ENCODE peak calls at places on chromosomes 5 and 9, in ten cellular contexts. X is B cell; Y is stimulated activated CD4-positive, alpha-beta T cell treated with anti-CD3 and anti-CD28 coated beads, Interleukin-4, amount 100 ng/mL, for 1 hour; P is activated CD8-positive, alpha-beta memory T cell treated with anti-CD3 and anti-CD28 coated beads, Interleukin-2, amount 50 U/mL, for 4 hours; L is activated T-helper 9 cell treated with anti-CD3 and anti-CD28 coated beads, Interleukin-2, amount 50 U/mL, for 16 hours; B is GM12865; Z is GM10248; R is anterior cingulate cortex; G is ACHN; C is DMS153. H is an unnamed sample.

GRCh38 chr5:109690456-109691247 is 925 bp downstream of the MAN2A1 start:
- DNase-seq in X (peak), Y (peak), P (peak), L (peak), B (peak), Z (peak), R (peak), G (peak), C (peak), H (peak)

GRCh38 chr5:127942246-127943060 is 141.1 kb upstream of the SLC12A2 start:
- DNase-seq in X (no peak), Y (no peak), P (no peak), L (no peak), B (no peak), Z (no peak), R (no peak), G (no peak), C (peak), H (no peak)

GRCh38 chr5:149550608-149551226 is 522 bp downstream of the CSNK1A1 start:
- DNase-seq in X (no peak), Y (no peak), P (peak), L (no peak), B (no peak), Z (peak), R (no peak), G (peak), C (no peak), H (no peak)

GRCh38 chr9:122180633-122181032 is 20.9 kb downstream of the MORN5 start:
- DNase-seq in X (no peak), Y (no peak), P (no peak), L (no peak), B (no peak), Z (no peak), R (no peak), G (peak), C (no peak), H (no peak)

GRCh38 chr9:129895376-129896268 is 60.4 kb downstream of the USP20 start:
- DNase-seq in X (no peak), Y (no peak), P (no peak), L (no peak), B (no peak), Z (no peak), R (no peak), G (no peak), C (no peak), H (no peak)

GRCh38 chr5:17379188-17379951 is 118.7 kb upstream of the TAF11L2 start:
- DNase-seq in X (no peak), Y (no peak), P (no peak), L (no peak), B (no peak), Z (no peak), R (no peak), G (no peak), C (no peak), H (no peak)

GRCh38 chr5:40134883-40135520 is 544.7 kb upstream of the PTGER4 start:
- DNase-seq in X (no peak), Y (no peak), P (no peak), L (no peak), B (no peak), Z (no peak), R (no peak), G (no peak), C (no peak), H (no peak)

GRCh38 chr9:124295097-124295794 is 37.5 kb downstream of the NEK6 start:
- DNase-seq in X (no peak), Y (no peak), P (no peak), L (no peak), B (peak), Z (no peak), R (no peak), G (no peak), C (no peak), H (no peak)

GRCh38 chr5:118832974-118833373 is 155.4 kb downstream of the DTWD2 start:
- DNase-seq in X (no peak), Y (no peak), P (no peak), L (no peak), B (no peak), Z (no peak), R (no peak), G (no peak), C (no peak), H (no peak)

GRCh38 chr9:131706608-131706970 is 33.3 kb downstream of the RAPGEF1 start:
- DNase-seq in X (no peak), Y (no peak), P (no peak), L (no peak), B (no peak), Z (no peak), R (no peak), G (no peak), C (no peak), H (no peak)

GRCh38 chr9:111301195-111301594 is 28.8 kb downstream of the OR2K2 start:
- DNase-seq in X (no peak), Y (no peak), P (no peak), L (no peak), B (no peak), Z (no peak), R (no peak), G (no peak), C (no peak), H (no peak)

GRCh38 chr9:110615526-110615925 is 36.0 kb upstream of the SVEP1 start:
- DNase-seq in X (no peak), Y (no peak), P (no peak), L (no peak), B (no peak), Z (no peak), R (no peak), G (no peak), C (no peak), H (no peak)

GRCh38 chr5:61245486-61245885 is 83.2 kb upstream of the SMIM15 start:
- DNase-seq in X (no peak), Y (no peak), P (no peak), L (no peak), B (no peak), Z (no peak), R (no peak), G (no peak), C (peak), H (no peak)